ENCODE peak calls at places on chromosomes 16 and 17, in six cellular contexts. B, V, C, P, L and E are unnamed samples.

GRCh38 chr17:9231449-9232154 is 210.3 kb downstream of the NTN1 start:
- DNase-seq in B (no peak), C (no peak), V (no peak), P (no peak), L (no peak), E (no peak)

GRCh38 chr17:21510686-21511367 is 134.7 kb downstream of the KCNJ12 start:
- DNase-seq in P (no peak), V (no peak), L (no peak), C (no peak), B (no peak), E (no peak)

GRCh38 chr16:75477680-75478473 is 13.4 kb upstream of the TMEM170A start:
- DNase-seq in P (no peak), C (no peak), V (no peak), L (no peak), B (no peak), E (no peak)

GRCh38 chr17:36742267-36743000 is 141.1 kb downstream of the MRM1 start:
- DNase-seq in B (no peak), C (no peak), V (no peak), P (no peak), L (no peak), E (no peak)

GRCh38 chr16:80615751-80616150 is 75.0 kb downstream of the DYNLRB2 start:
- DNase-seq in L (no peak), B (no peak), C (no peak), P (no peak), V (no peak), E (no peak)

GRCh38 chr16:17133851-17134250 is 336.9 kb downstream of the XYLT1 start:
- DNase-seq in L (no peak), C (no peak), P (no peak), B (no peak), V (no peak), E (no peak)

GRCh38 chr17:40602445-40603443 is 37.5 kb upstream of the CCR7 start:
- DNase-seq in P (peak), V (peak), C (peak), L (peak), B (no peak), E (no peak)

GRCh38 chr16:67386861-67387455 is 6.3 kb downstream of the TPPP3 start:
- DNase-seq in B (no peak), P (no peak), L (no peak), V (no peak), C (no peak), E (no peak)

GRCh38 chr17:40352779-40353394 is 11.7 kb downstream of the GJD3 start:
- DNase-seq in L (no peak), B (no peak), P (no peak), C (no peak), V (no peak), E (no peak)

GRCh38 chr17:15171433-15172047 is 93.6 kb downstream of the PMP22 start:
- DNase-seq in B (peak), C (peak), P (peak), V (peak), L (peak), E (peak)

GRCh38 chr16:84617068-84617630 is 729 bp downstream of the COTL1 start:
- DNase-seq in P (peak), V (no peak), B (peak), L (peak), C (no peak), E (no peak)

GRCh38 chr17:55742272-55743102 is 8.4 kb upstream of the PCTP start:
- DNase-seq in V (no peak), L (no peak), C (peak), B (no peak), P (peak), E (no peak)

GRCh38 chr17:67672592-67672991 is 45.1 kb upstream of the NOL11 start:
- DNase-seq in L (no peak), C (no peak), B (no peak), V (no peak), P (no peak), E (no peak)

GRCh38 chr17:74758846-74759163 is 10.4 kb downstream of the NHERF1 start:
- DNase-seq in C (no peak), B (no peak), V (no peak), L (peak), P (no peak), E (no peak)

GRCh38 chr17:48970224-48970623 is 1.8 kb upstream of the GIP start:
- DNase-seq in P (no peak), B (no peak), V (no peak), C (no peak), L (no peak), E (no peak)

GRCh38 chr17:18928726-18929125 is 23.2 kb upstream of the SLC5A10 start:
- DNase-seq in L (no peak), C (no peak), P (peak), V (no peak), B (no peak), E (no peak)

GRCh38 chr17:18964018-18964351 is 12.0 kb downstream of the SLC5A10 start:
- DNase-seq in P (no peak), V (no peak), L (no peak), B (no peak), C (no peak), E (no peak)

GRCh38 chr17:80803451-80804428 is 187.9 kb upstream of the CHMP6 start:
- DNase-seq in C (no peak), V (no peak), P (no peak), L (no peak), B (no peak), E (no peak)

GRCh38 chr17:61294777-61295176 is 104.9 kb upstream of the TBX2 start:
- DNase-seq in B (no peak), P (peak), V (no peak), C (no peak), L (no peak), E (no peak)

GRCh38 chr17:1703063-1703462 is 7.1 kb downstream of the TLCD2 start:
- DNase-seq in L (no peak), B (no peak), V (no peak), P (no peak), C (no peak), E (no peak)

GRCh38 chr17:68437979-68438877 is 19.1 kb downstream of the WIPI1 start:
- DNase-seq in C (peak), L (peak), B (no peak), P (peak), V (no peak), E (no peak)

GRCh38 chr16:2523801-2524231 is 3.6 kb downstream of the AMDHD2 start:
- DNase-seq in P (no peak), C (no peak), L (no peak), B (no peak), V (no peak), E (no peak)

GRCh38 chr16:720507-720989 is 398 bp upstream of the ANTKMT start:
- DNase-seq in B (peak), C (peak), L (peak), V (no peak), P (peak), E (no peak)

GRCh38 chr17:45338023-45338781 is 21.4 kb upstream of the MAP3K14 start:
- DNase-seq in P (no peak), C (no peak), V (no peak), L (no peak), B (no peak), E (no peak)

GRCh38 chr17:77280304-77280910 is 139.6 kb downstream of the SEC14L1 start:
- DNase-seq in B (no peak), P (no peak), V (no peak), C (no peak), L (no peak), E (no peak)

GRCh38 chr17:1649844-1650409 is at the start of gene RILP:
- DNase-seq in L (no peak), P (peak), C (peak), B (peak), V (no peak), E (peak)

GRCh38 chr16:67459858-67460144 is 21.2 kb downstream of the ATP6V0D1 start:
- DNase-seq in V (no peak), C (no peak), B (no peak), P (no peak), L (no peak), E (no peak)

GRCh38 chr16:66740010-66740409 is 11.4 kb downstream of the DYNC1LI2 start:
- DNase-seq in C (peak), P (peak), L (peak), V (no peak), B (peak), E (no peak)

GRCh38 chr17:17497065-17497844 is 1.1 kb upstream of the RASD1 start:
- DNase-seq in C (no peak), P (no peak), B (no peak), V (no peak), L (no peak), E (no peak)

GRCh38 chr17:66540131-66540781 is 237.8 kb downstream of the PRKCA start:
- DNase-seq in V (no peak), L (no peak), B (peak), C (no peak), P (no peak), E (no peak)

GRCh38 chr17:44451016-44451415 is 52.2 kb downstream of the GPATCH8 start:
- DNase-seq in V (no peak), P (no peak), B (no peak), L (no peak), C (no peak), E (no peak)

GRCh38 chr16:31693733-31694132 is 166.0 kb downstream of the AHSP start:
- DNase-seq in V (no peak), P (no peak), C (no peak), B (no peak), L (no peak), E (no peak)

GRCh38 chr16:11188801-11189740 is 66.9 kb downstream of the SOCS1 start:
- DNase-seq in V (no peak), C (no peak), B (no peak), L (no peak), P (no peak), E (no peak)

GRCh38 chr17:35476283-35476820 is 27.8 kb upstream of the SLFN13 start:
- DNase-seq in C (no peak), B (no peak), L (no peak), V (no peak), P (no peak), E (no peak)

GRCh38 chr17:8125196-8125946 is 1.5 kb upstream of the HES7 start:
- DNase-seq in L (peak), C (peak), P (peak), V (peak), B (peak), E (peak)

GRCh38 chr17:44977740-44978584 is 9.9 kb upstream of the C1QL1 start:
- DNase-seq in C (no peak), V (no peak), P (no peak), L (no peak), B (no peak), E (no peak)

GRCh38 chr17:17518019-17518418 is 21.8 kb upstream of the RASD1 start:
- DNase-seq in L (no peak), V (no peak), B (peak), P (no peak), C (no peak), E (no peak)

GRCh38 chr17:82439194-82439828 is 11.2 kb downstream of the CYBC1 start:
- DNase-seq in B (no peak), V (no peak), P (no peak), C (no peak), L (no peak), E (no peak)
- TF ChIP-seq CTCF in B (no peak), V (no peak), P (no peak), C (no peak), L (no peak), E (no peak)

GRCh38 chr16:87305505-87306391 is 11.4 kb downstream of the C16orf95 start:
- DNase-seq in L (no peak), V (no peak), B (no peak), C (no peak), P (no peak), E (no peak)
- TF ChIP-seq CTCF in L (no peak), V (no peak), B (no peak), C (no peak), P (no peak), E (no peak)

DNA sequence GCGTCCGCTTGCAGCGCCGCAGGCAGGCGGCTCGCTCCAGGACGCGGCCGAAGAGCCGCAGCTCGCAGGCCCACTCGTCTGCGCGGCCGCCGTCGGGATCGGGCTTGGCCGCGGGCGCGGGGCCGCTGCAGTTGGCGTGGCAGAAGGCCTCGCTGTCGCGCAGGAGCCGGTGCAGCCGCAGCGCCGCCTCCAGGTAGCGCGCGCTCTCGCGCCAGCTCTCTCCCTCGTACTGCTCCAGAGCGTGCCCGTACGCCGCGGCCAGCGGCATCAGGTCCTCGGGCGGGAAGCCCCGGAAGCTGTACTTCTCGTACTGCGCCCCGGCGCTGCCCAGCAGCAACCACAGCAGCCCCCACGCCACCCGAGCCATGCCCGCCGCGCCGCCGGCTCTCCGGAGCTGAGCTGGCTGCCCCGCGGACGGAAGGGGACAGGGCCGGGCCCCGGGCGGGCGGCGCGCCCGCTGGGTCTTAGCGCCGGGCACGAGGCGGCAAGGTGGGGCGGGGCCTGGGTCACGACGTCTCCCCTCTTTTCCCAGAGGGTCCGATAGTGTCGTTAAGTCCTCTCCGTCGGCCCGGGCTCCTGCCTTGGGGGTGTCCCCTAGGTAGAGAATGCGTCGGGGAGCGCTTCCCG is at the start of gene P3H4:
- DNase-seq in B (peak), V (peak), C (peak), L (peak), P (peak), E (no peak)
- TF ChIP-seq CTCF in B (peak), V (peak), C (peak), L (peak), P (peak), E (no peak)

GRCh38 chr17:47665655-47666054 is 15.9 kb downstream of the KPNB1 start:
- DNase-seq in L (no peak), V (no peak), P (no peak), B (no peak), C (no peak), E (no peak)

GRCh38 chr17:47663997-47664941 is 14.6 kb downstream of the KPNB1 start:
- DNase-seq in C (peak), P (peak), B (peak), L (peak), V (peak), E (no peak)

GRCh38 chr17:47654991-47655390 is 5.3 kb downstream of the KPNB1 start:
- DNase-seq in L (no peak), V (no peak), B (no peak), C (no peak), P (no peak), E (no peak)

DNA sequence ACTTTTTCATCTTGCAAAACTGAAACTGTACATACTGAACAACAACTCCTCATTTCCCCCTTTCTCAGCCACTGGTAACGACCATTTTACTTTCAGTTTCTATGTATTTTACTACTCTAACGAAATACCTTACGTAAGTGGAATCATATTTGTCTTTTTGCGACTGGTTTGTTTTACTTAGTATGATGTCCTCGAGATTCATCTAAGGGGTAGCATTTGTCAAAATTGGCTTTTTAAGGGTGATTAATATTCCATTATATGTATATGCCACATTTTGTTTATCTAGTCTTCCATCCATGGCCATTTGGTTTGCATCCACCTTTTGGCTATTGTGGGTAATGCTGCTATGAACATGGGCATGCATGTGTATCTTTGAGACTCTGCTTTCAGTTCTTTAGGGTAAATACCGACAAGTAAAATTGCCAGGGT is 10.4 kb downstream of the KPNB1 start:
- DNase-seq in B (no peak), C (peak), L (no peak), P (peak), V (no peak), E (no peak)
- TF ChIP-seq CTCF in B (no peak), C (no peak), L (peak), P (no peak), V (peak), E (no peak)

DNA sequence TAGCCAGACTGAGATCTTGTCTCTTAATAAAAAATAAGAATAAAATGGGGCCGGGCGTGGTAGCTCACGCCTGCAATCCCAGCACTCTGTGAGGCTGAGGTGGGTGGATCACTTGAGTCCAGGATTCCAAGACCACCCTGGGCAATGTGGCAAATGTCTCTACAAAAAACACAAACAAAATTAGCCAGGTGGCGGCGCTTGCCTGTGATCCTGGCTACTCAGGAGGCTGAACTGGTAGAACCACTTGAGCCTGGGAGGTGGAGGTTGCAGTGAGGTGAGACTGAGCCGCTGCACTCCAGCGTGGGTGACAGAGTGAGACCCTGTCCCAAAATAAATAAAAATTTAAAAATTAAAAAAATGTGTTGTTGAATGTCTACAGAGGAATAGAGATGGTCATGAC is 2.9 kb upstream of the DEF8 start:
- DNase-seq in L (no peak), C (no peak), V (no peak), B (no peak), P (no peak), E (no peak)
- TF ChIP-seq CTCF in L (no peak), C (no peak), V (no peak), B (no peak), P (no peak), E (no peak)

GRCh38 chr16:4695473-4696171 is 2.3 kb downstream of the NUDT16L1 start:
- DNase-seq in P (no peak), L (no peak), B (no peak), C (no peak), V (no peak), E (no peak)

GRCh38 chr16:4693956-4694663 is 748 bp downstream of the NUDT16L1 start:
- DNase-seq in C (peak), B (peak), P (peak), V (peak), L (peak), E (no peak)

GRCh38 chr16:4696172-4696904 is 3.0 kb downstream of the NUDT16L1 start:
- DNase-seq in L (no peak), V (no peak), P (no peak), B (no peak), C (no peak), E (no peak)

GRCh38 chr16:4693296-4693955 is at the start of gene NUDT16L1:
- DNase-seq in V (peak), L (peak), P (peak), B (peak), C (peak), E (peak)

GRCh38 chr16:4694664-4695451 is 1.5 kb downstream of the NUDT16L1 start:
- DNase-seq in P (no peak), L (no peak), B (no peak), V (no peak), C (no peak), E (no peak)
- TF ChIP-seq CTCF in P (no peak), L (no peak), B (no peak), V (no peak), C (no peak), E (no peak)

GRCh38 chr17:51487947-51488346 is 227.6 kb downstream of the UTP18 start:
- DNase-seq in V (no peak), B (peak), P (peak), L (peak), C (no peak), E (no peak)
- TF ChIP-seq CTCF in V (no peak), B (peak), P (peak), L (peak), C (no peak), E (no peak)

GRCh38 chr17:32769846-32770245 is 107.1 kb downstream of the MYO1D start:
- DNase-seq in L (no peak), P (no peak), C (no peak), B (no peak), V (no peak), E (no peak)
- TF ChIP-seq CTCF in L (no peak), P (no peak), C (peak), B (peak), V (no peak), E (no peak)